ENCODE peak calls at places on chromosomes 12 and 14, in eight cellular contexts. O is left cardiac atrium; N is stimulated activated CD8-positive, alpha-beta memory T cell treated with anti-CD3 and anti-CD28 coated beads, Interleukin-15, amount 100 ng/mL, for 24 hours; X is T-cell; P is T-helper 2 cell; C is hepatocyte; Y is kidney tubule cell; G is NCI-H2171 treated with DMSO at 0.1 percent for 48 hours. A is an unnamed sample.
A peak's percentile ranks its signal among the peaks of the same experiment; 100 is the strongest.

GRCh38 chr12:247271-247670 is 15.4 kb downstream of the SLC6A13 start:
- DNase-seq in X (no peak), C (no peak), G (no peak), O (no peak), P (no peak), N (no peak), Y (no peak), A (no peak)

GRCh38 chr12:2297004-2297403 is 244.2 kb downstream of the CACNA1C start:
- DNase-seq in X (no peak), O (no peak), N (no peak), P (no peak), C (no peak), Y (no peak), G (no peak), A (no peak)

GRCh38 chr12:116540617-116541152 is 18.5 kb upstream of the MAP1LC3B2 start:
- DNase-seq in N (no peak), X (no peak), P (no peak), O (no peak), G (no peak), C (no peak), Y (peak; percentile 43), A (no peak)

GRCh38 chr14:69827560-69827959 is 30.5 kb upstream of the SLC10A1 start:
- DNase-seq in P (no peak), X (no peak), N (no peak), C (no peak), G (no peak), Y (peak; percentile 80), O (no peak), A (no peak)

GRCh38 chr12:51399893-51400292 is 8.7 kb upstream of the GALNT6 start:
- DNase-seq in O (no peak), P (no peak), Y (no peak), X (no peak), C (peak; percentile 49), N (no peak), G (no peak), A (no peak)

GRCh38 chr12:26878661-26879119 is 45.7 kb upstream of the ITPR2 start:
- DNase-seq in X (no peak), Y (peak; percentile 52), N (no peak), P (no peak), O (peak; percentile 75), G (peak; percentile 96), C (peak; percentile 19), A (peak; percentile 88)

GRCh38 chr12:115860619-115861018 is 416.9 kb downstream of the MED13L start:
- DNase-seq in X (no peak), G (no peak), O (no peak), Y (no peak), N (no peak), C (no peak), P (no peak), A (no peak)

GRCh38 chr12:82745807-82746206 is 59.1 kb downstream of the TMTC2 start:
- DNase-seq in G (no peak), N (no peak), P (no peak), X (no peak), O (no peak), C (no peak), Y (no peak), A (no peak)

GRCh38 chr12:6766651-6767300 is 613 bp downstream of the PTMS start:
- DNase-seq in Y (peak; percentile 79), X (peak; percentile 52), O (peak; percentile 86), C (peak; percentile 93), N (peak; percentile 29), G (peak; percentile 98), P (peak; percentile 58), A (peak; percentile 72)

GRCh38 chr12:106883421-106883820 is 72.3 kb upstream of the TMEM263 start:
- DNase-seq in P (no peak), Y (peak; percentile 40), C (no peak), O (no peak), N (no peak), G (no peak), X (no peak), A (no peak)

GRCh38 chr12:114443607-114444421 is 37.9 kb upstream of the TBX5 start:
- DNase-seq in X (no peak), C (no peak), N (no peak), O (peak; percentile 63), Y (no peak), G (no peak), P (no peak), A (no peak)

GRCh38 chr12:119024226-119024810 is 43.0 kb downstream of the SRRM4 start:
- DNase-seq in N (no peak), C (no peak), O (no peak), X (no peak), P (no peak), G (no peak), Y (no peak), A (no peak)

GRCh38 chr12:57268264-57268663 is 17.3 kb upstream of the STAC3 start:
- DNase-seq in G (no peak), P (no peak), O (no peak), X (no peak), Y (peak; percentile 77), C (no peak), N (no peak), A (no peak)

GRCh38 chr12:28602760-28603638 is 412.7 kb downstream of the CCDC91 start:
- DNase-seq in G (no peak), N (no peak), X (no peak), C (no peak), O (no peak), Y (no peak), P (no peak), A (no peak)

GRCh38 chr12:93300611-93301021 is 77.1 kb upstream of the NUDT4 start:
- DNase-seq in Y (no peak), X (no peak), O (no peak), C (peak; percentile 24), N (no peak), P (no peak), G (no peak), A (no peak)

GRCh38 chr14:93548102-93548843 is 117.5 kb downstream of the UNC79 start:
- DNase-seq in C (no peak), O (no peak), X (no peak), P (peak; percentile 39), Y (peak; percentile 95), N (no peak), G (no peak), A (no peak)

GRCh38 chr14:68466491-68466977 is 326.3 kb downstream of the ZFP36L1 start:
- DNase-seq in P (no peak), X (no peak), O (no peak), C (peak; percentile 57), G (no peak), N (no peak), Y (peak; percentile 93), A (no peak)

GRCh38 chr14:66568220-66568619 is 60.3 kb downstream of the GPHN start:
- DNase-seq in G (no peak), O (no peak), C (no peak), X (no peak), Y (no peak), P (no peak), N (no peak), A (no peak)

GRCh38 chr12:85835810-85836715 is at the start of gene RASSF9:
- DNase-seq in X (no peak), P (no peak), C (peak; percentile 70), Y (peak; percentile 71), G (no peak), N (no peak), O (peak; percentile 72), A (peak; percentile 72)

GRCh38 chr14:50363734-50364113 is 33.0 kb downstream of the CDKL1 start:
- DNase-seq in C (no peak), X (peak; percentile 39), O (no peak), Y (peak; percentile 65), P (peak; percentile 93), G (no peak), N (no peak), A (no peak)

GRCh38 chr12:104827587-104827986 is 130.5 kb downstream of the SLC41A2 start:
- DNase-seq in P (no peak), C (no peak), O (no peak), X (no peak), Y (no peak), G (no peak), N (no peak), A (no peak)

GRCh38 chr14:34993444-34993843 is 10.7 kb downstream of the SRP54 start:
- DNase-seq in O (no peak), P (no peak), X (no peak), G (no peak), N (no peak), C (no peak), Y (no peak), A (no peak)

GRCh38 chr12:23424685-23425084 is 524.8 kb downstream of the SOX5 start:
- DNase-seq in C (no peak), X (no peak), O (no peak), Y (no peak), P (no peak), G (no peak), N (no peak), A (no peak)

GRCh38 chr12:94615284-94616216 is 34.8 kb downstream of the TMCC3 start:
- DNase-seq in X (no peak), C (peak; percentile 78), N (no peak), O (peak; percentile 58), P (no peak), G (no peak), Y (peak; percentile 93), A (peak; percentile 58)

GRCh38 chr12:94832780-94833760 is 170.4 kb downstream of the NDUFA12 start:
- DNase-seq in Y (peak; percentile 29), O (no peak), P (no peak), C (peak; percentile 49), G (peak; percentile 94), X (no peak), N (no peak), A (no peak)

GRCh38 chr14:34237098-34237497 is 224.9 kb downstream of the SPTSSA start:
- DNase-seq in Y (no peak), P (no peak), C (no peak), N (no peak), X (no peak), O (no peak), G (no peak), A (no peak)

GRCh38 chr14:99955826-99956455 is 109.3 kb upstream of the EVL start:
- DNase-seq in Y (no peak), P (no peak), G (no peak), C (no peak), N (no peak), X (no peak), O (no peak), A (no peak)

GRCh38 chr12:116594325-116595038 is 35.3 kb downstream of the MAP1LC3B2 start:
- DNase-seq in P (peak; percentile 82), C (no peak), Y (no peak), G (no peak), N (no peak), X (peak; percentile 65), O (peak; percentile 51), A (no peak)

A was measured in mucosa of gallbladder.